ENCODE peak calls at places on chromosomes 13 and 19, in eight cellular contexts. One of them, this sample, is unnamed.

GRCh38 chr19:46697142-46697960 is 19.6 kb downstream of the PRKD2 start:
- DNase-seq in substantia nigra: peak
- DNase-seq in RCC 7860: no peak
- DNase-seq in stimulated activated CD4-positive, alpha-beta T cell treated with anti-CD3 and anti-CD28 coated beads, TNF-alpha, amount 100 ng/mL, for 48 hours: no peak
- DNase-seq in MV-4-11: peak
- DNase-seq in posterior cingulate gyrus: peak
- DNase-seq in activated T-helper 9 cell treated with anti-CD3 and anti-CD28 coated beads, Interleukin-2, amount 50 U/mL, for 16 hours: no peak
- DNase-seq in colonic mucosa: peak
- DNase-seq in this sample: no peak

GRCh38 chr13:65240773-65241172 is 1989.4 kb downstream of the PCDH9 start:
- DNase-seq in stimulated activated CD4-positive, alpha-beta T cell treated with anti-CD3 and anti-CD28 coated beads, TNF-alpha, amount 100 ng/mL, for 48 hours: no peak
- DNase-seq in colonic mucosa: no peak
- DNase-seq in RCC 7860: no peak
- DNase-seq in activated T-helper 9 cell treated with anti-CD3 and anti-CD28 coated beads, Interleukin-2, amount 50 U/mL, for 16 hours: no peak
- DNase-seq in substantia nigra: no peak
- DNase-seq in MV-4-11: no peak
- DNase-seq in posterior cingulate gyrus: no peak
- DNase-seq in this sample: no peak

GRCh38 chr19:16978839-16979802 is 47.5 kb downstream of the CPAMD8 start:
- DNase-seq in MV-4-11: no peak
- DNase-seq in posterior cingulate gyrus: no peak
- DNase-seq in substantia nigra: no peak
- DNase-seq in stimulated activated CD4-positive, alpha-beta T cell treated with anti-CD3 and anti-CD28 coated beads, TNF-alpha, amount 100 ng/mL, for 48 hours: no peak
- DNase-seq in activated T-helper 9 cell treated with anti-CD3 and anti-CD28 coated beads, Interleukin-2, amount 50 U/mL, for 16 hours: no peak
- DNase-seq in RCC 7860: no peak
- DNase-seq in colonic mucosa: no peak
- DNase-seq in this sample: no peak

GRCh38 chr13:64029343-64030093 is 2613.9 kb upstream of the PCDH20 start:
- DNase-seq in activated T-helper 9 cell treated with anti-CD3 and anti-CD28 coated beads, Interleukin-2, amount 50 U/mL, for 16 hours: no peak
- DNase-seq in substantia nigra: no peak
- DNase-seq in stimulated activated CD4-positive, alpha-beta T cell treated with anti-CD3 and anti-CD28 coated beads, TNF-alpha, amount 100 ng/mL, for 48 hours: no peak
- DNase-seq in MV-4-11: no peak
- DNase-seq in RCC 7860: no peak
- DNase-seq in posterior cingulate gyrus: no peak
- DNase-seq in colonic mucosa: no peak
- DNase-seq in this sample: no peak

GRCh38 chr13:72151241-72151640 is 284.2 kb upstream of the DACH1 start:
- DNase-seq in colonic mucosa: no peak
- DNase-seq in substantia nigra: no peak
- DNase-seq in activated T-helper 9 cell treated with anti-CD3 and anti-CD28 coated beads, Interleukin-2, amount 50 U/mL, for 16 hours: no peak
- DNase-seq in posterior cingulate gyrus: no peak
- DNase-seq in RCC 7860: no peak
- DNase-seq in stimulated activated CD4-positive, alpha-beta T cell treated with anti-CD3 and anti-CD28 coated beads, TNF-alpha, amount 100 ng/mL, for 48 hours: no peak
- DNase-seq in MV-4-11: no peak
- DNase-seq in this sample: no peak

GRCh38 chr19:29843180-29844051 is 31.6 kb downstream of the CCNE1 start:
- DNase-seq in RCC 7860: no peak
- DNase-seq in MV-4-11: no peak
- DNase-seq in stimulated activated CD4-positive, alpha-beta T cell treated with anti-CD3 and anti-CD28 coated beads, TNF-alpha, amount 100 ng/mL, for 48 hours: no peak
- DNase-seq in colonic mucosa: peak
- DNase-seq in substantia nigra: no peak
- DNase-seq in posterior cingulate gyrus: no peak
- DNase-seq in activated T-helper 9 cell treated with anti-CD3 and anti-CD28 coated beads, Interleukin-2, amount 50 U/mL, for 16 hours: no peak
- DNase-seq in this sample: no peak

GRCh38 chr13:113883314-113883811 is 19.5 kb upstream of the GAS6 start:
- DNase-seq in RCC 7860: no peak
- DNase-seq in posterior cingulate gyrus: no peak
- DNase-seq in stimulated activated CD4-positive, alpha-beta T cell treated with anti-CD3 and anti-CD28 coated beads, TNF-alpha, amount 100 ng/mL, for 48 hours: no peak
- DNase-seq in substantia nigra: no peak
- DNase-seq in MV-4-11: no peak
- DNase-seq in colonic mucosa: no peak
- DNase-seq in activated T-helper 9 cell treated with anti-CD3 and anti-CD28 coated beads, Interleukin-2, amount 50 U/mL, for 16 hours: no peak
- DNase-seq in this sample: no peak

GRCh38 chr13:75771818-75772217 is 135.7 kb downstream of the LMO7 start:
- DNase-seq in MV-4-11: no peak
- DNase-seq in colonic mucosa: no peak
- DNase-seq in RCC 7860: peak
- DNase-seq in posterior cingulate gyrus: no peak
- DNase-seq in stimulated activated CD4-positive, alpha-beta T cell treated with anti-CD3 and anti-CD28 coated beads, TNF-alpha, amount 100 ng/mL, for 48 hours: no peak
- DNase-seq in activated T-helper 9 cell treated with anti-CD3 and anti-CD28 coated beads, Interleukin-2, amount 50 U/mL, for 16 hours: no peak
- DNase-seq in substantia nigra: no peak
- DNase-seq in this sample: no peak

GRCh38 chr19:17686027-17686511 is 2.1 kb downstream of the UNC13A start:
- DNase-seq in activated T-helper 9 cell treated with anti-CD3 and anti-CD28 coated beads, Interleukin-2, amount 50 U/mL, for 16 hours: no peak
- DNase-seq in posterior cingulate gyrus: no peak
- DNase-seq in colonic mucosa: no peak
- DNase-seq in stimulated activated CD4-positive, alpha-beta T cell treated with anti-CD3 and anti-CD28 coated beads, TNF-alpha, amount 100 ng/mL, for 48 hours: no peak
- DNase-seq in substantia nigra: no peak
- DNase-seq in MV-4-11: no peak
- DNase-seq in RCC 7860: no peak
- DNase-seq in this sample: no peak

GRCh38 chr19:36097036-36097435 is 13.9 kb upstream of the OVOL3 start:
- DNase-seq in stimulated activated CD4-positive, alpha-beta T cell treated with anti-CD3 and anti-CD28 coated beads, TNF-alpha, amount 100 ng/mL, for 48 hours: no peak
- DNase-seq in MV-4-11: no peak
- DNase-seq in substantia nigra: peak
- DNase-seq in posterior cingulate gyrus: peak
- DNase-seq in RCC 7860: no peak
- DNase-seq in colonic mucosa: no peak
- DNase-seq in activated T-helper 9 cell treated with anti-CD3 and anti-CD28 coated beads, Interleukin-2, amount 50 U/mL, for 16 hours: no peak
- DNase-seq in this sample: no peak

GRCh38 chr19:16598848-16599247 is 26.6 kb upstream of the SLC35E1 start:
- DNase-seq in stimulated activated CD4-positive, alpha-beta T cell treated with anti-CD3 and anti-CD28 coated beads, TNF-alpha, amount 100 ng/mL, for 48 hours: no peak
- DNase-seq in RCC 7860: no peak
- DNase-seq in substantia nigra: no peak
- DNase-seq in posterior cingulate gyrus: no peak
- DNase-seq in MV-4-11: no peak
- DNase-seq in colonic mucosa: no peak
- DNase-seq in activated T-helper 9 cell treated with anti-CD3 and anti-CD28 coated beads, Interleukin-2, amount 50 U/mL, for 16 hours: no peak
- DNase-seq in this sample: no peak

This sample was measured in GM12891.